ENCODE peak calls at places on chromosomes 1 and 21, in six cellular contexts. One of them, this sample, is unnamed.

GRCh38 chr1:39434797-39435395 is 56.5 kb upstream of the BMP8A start:
- DNase-seq in endothelial cell: no peak
- DNase-seq in left ventricle myocardium inferior: no peak
- DNase-seq in PC-3: no peak
- DNase-seq in cardiac muscle cell: no peak
- DNase-seq in pancreas: no peak
- DNase-seq in this sample: no peak

GRCh38 chr21:45309069-45309521 is 21.4 kb upstream of the POFUT2 start:
- DNase-seq in endothelial cell: peak; percentile 88
- DNase-seq in left ventricle myocardium inferior: peak; percentile 77
- DNase-seq in PC-3: peak; percentile 65
- DNase-seq in cardiac muscle cell: peak; percentile 76
- DNase-seq in pancreas: peak; percentile 64
- DNase-seq in this sample: peak; percentile 70

GRCh38 chr21:29073222-29074006 is at the start of gene CCT8:
- DNase-seq in endothelial cell: peak; percentile 98
- DNase-seq in left ventricle myocardium inferior: peak; percentile 99
- DNase-seq in PC-3: peak; percentile 100
- DNase-seq in cardiac muscle cell: peak; percentile 100
- DNase-seq in pancreas: peak; percentile 98
- DNase-seq in this sample: peak; percentile 99

GRCh38 chr1:151008244-151009205 is at the start of gene PRUNE1:
- DNase-seq in endothelial cell: peak; percentile 98
- DNase-seq in left ventricle myocardium inferior: peak; percentile 97
- DNase-seq in PC-3: peak; percentile 100
- DNase-seq in cardiac muscle cell: peak; percentile 97
- DNase-seq in pancreas: peak; percentile 99
- DNase-seq in this sample: peak; percentile 99

GRCh38 chr1:201226859-201227488 is 36.4 kb downstream of the IGFN1 start:
- DNase-seq in endothelial cell: no peak
- DNase-seq in left ventricle myocardium inferior: no peak
- DNase-seq in PC-3: no peak
- DNase-seq in cardiac muscle cell: no peak
- DNase-seq in pancreas: no peak
- DNase-seq in this sample: no peak

GRCh38 chr1:200053639-200054038 is 26.1 kb downstream of the NR5A2 start:
- DNase-seq in endothelial cell: no peak
- DNase-seq in left ventricle myocardium inferior: no peak
- DNase-seq in PC-3: no peak
- DNase-seq in cardiac muscle cell: no peak
- DNase-seq in pancreas: no peak
- DNase-seq in this sample: no peak

GRCh38 chr1:227541796-227542152 is 21.6 kb upstream of the ZNF678 start:
- DNase-seq in endothelial cell: peak; percentile 23
- DNase-seq in left ventricle myocardium inferior: no peak
- DNase-seq in PC-3: no peak
- DNase-seq in cardiac muscle cell: no peak
- DNase-seq in pancreas: no peak
- DNase-seq in this sample: peak; percentile 16

GRCh38 chr1:94864821-94865220 is 44.7 kb downstream of the SLC44A3 start:
- DNase-seq in endothelial cell: no peak
- DNase-seq in left ventricle myocardium inferior: no peak
- DNase-seq in PC-3: no peak
- DNase-seq in cardiac muscle cell: peak; percentile 36
- DNase-seq in pancreas: no peak
- DNase-seq in this sample: no peak

GRCh38 chr1:218459878-218460277 is 114.7 kb downstream of the TGFB2 start:
- DNase-seq in endothelial cell: no peak
- DNase-seq in left ventricle myocardium inferior: no peak
- DNase-seq in PC-3: peak; percentile 99
- DNase-seq in cardiac muscle cell: peak; percentile 75
- DNase-seq in pancreas: no peak
- DNase-seq in this sample: no peak

GRCh38 chr21:39153373-39153772 is 29.9 kb downstream of the PSMG1 start:
- DNase-seq in endothelial cell: no peak
- DNase-seq in left ventricle myocardium inferior: no peak
- DNase-seq in PC-3: peak; percentile 56
- DNase-seq in cardiac muscle cell: peak; percentile 24
- DNase-seq in pancreas: no peak
- DNase-seq in this sample: no peak

GRCh38 chr1:48203287-48203900 is 19.1 kb upstream of the SLC5A9 start:
- DNase-seq in endothelial cell: peak; percentile 44
- DNase-seq in left ventricle myocardium inferior: no peak
- DNase-seq in PC-3: peak; percentile 77
- DNase-seq in cardiac muscle cell: peak; percentile 49
- DNase-seq in pancreas: no peak
- DNase-seq in this sample: no peak

GRCh38 chr1:236460103-236460502 is 63.7 kb upstream of the LGALS8 start:
- DNase-seq in endothelial cell: no peak
- DNase-seq in left ventricle myocardium inferior: no peak
- DNase-seq in PC-3: no peak
- DNase-seq in cardiac muscle cell: no peak
- DNase-seq in pancreas: no peak
- DNase-seq in this sample: no peak

GRCh38 chr1:244989813-244990212 is 125.5 kb upstream of the HNRNPU start:
- DNase-seq in endothelial cell: no peak
- DNase-seq in left ventricle myocardium inferior: no peak
- DNase-seq in PC-3: peak; percentile 54
- DNase-seq in cardiac muscle cell: no peak
- DNase-seq in pancreas: no peak
- DNase-seq in this sample: no peak

GRCh38 chr21:34795152-34796141 is 126.7 kb downstream of the CLIC6 start:
- DNase-seq in endothelial cell: no peak
- DNase-seq in left ventricle myocardium inferior: no peak
- DNase-seq in PC-3: peak; percentile 92
- DNase-seq in cardiac muscle cell: no peak
- DNase-seq in pancreas: no peak
- DNase-seq in this sample: peak; percentile 67
- TF ChIP-seq CTCF in endothelial cell: no peak
- TF ChIP-seq CTCF in left ventricle myocardium inferior: peak; percentile 14
- TF ChIP-seq CTCF in PC-3: peak; percentile 39
- TF ChIP-seq CTCF in cardiac muscle cell: no peak
- TF ChIP-seq CTCF in pancreas: no peak
- TF ChIP-seq CTCF in this sample: no peak

GRCh38 chr1:15038232-15039016 is 115.1 kb upstream of the TMEM51 start:
- DNase-seq in endothelial cell: peak; percentile 33
- DNase-seq in left ventricle myocardium inferior: no peak
- DNase-seq in PC-3: peak; percentile 56
- DNase-seq in cardiac muscle cell: peak; percentile 41
- DNase-seq in pancreas: no peak
- DNase-seq in this sample: no peak
- TF ChIP-seq CTCF in endothelial cell: peak; percentile 41
- TF ChIP-seq CTCF in left ventricle myocardium inferior: no peak
- TF ChIP-seq CTCF in PC-3: peak; percentile 75
- TF ChIP-seq CTCF in cardiac muscle cell: peak; percentile 27
- TF ChIP-seq CTCF in pancreas: no peak
- TF ChIP-seq CTCF in this sample: peak; percentile 4

DNA sequence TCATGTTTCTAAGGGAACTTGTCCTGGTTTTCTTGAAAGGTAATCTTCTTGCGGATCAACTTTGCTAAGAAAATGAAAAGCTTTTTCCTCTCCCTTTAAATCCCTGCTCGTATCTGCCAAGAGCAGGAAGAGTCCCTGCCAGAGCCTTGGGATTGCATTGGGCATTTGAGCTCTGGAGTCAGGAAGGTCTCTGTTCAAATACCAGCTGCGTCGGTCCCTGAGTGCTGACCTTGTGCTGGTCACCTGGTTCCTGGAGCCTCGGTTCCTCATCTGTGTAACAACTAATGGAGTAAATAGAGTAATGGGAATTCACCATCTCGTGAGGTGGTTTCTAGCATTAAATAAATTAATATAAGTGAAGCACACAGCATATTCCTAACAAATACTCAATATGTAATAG is 274.6 kb upstream of the TMEM51 start:
- DNase-seq in endothelial cell: no peak
- DNase-seq in left ventricle myocardium inferior: no peak
- DNase-seq in PC-3: no peak
- DNase-seq in cardiac muscle cell: no peak
- DNase-seq in pancreas: peak; percentile 60
- DNase-seq in this sample: no peak
- TF ChIP-seq CTCF in endothelial cell: no peak
- TF ChIP-seq CTCF in left ventricle myocardium inferior: no peak
- TF ChIP-seq CTCF in PC-3: no peak
- TF ChIP-seq CTCF in cardiac muscle cell: no peak
- TF ChIP-seq CTCF in pancreas: no peak
- TF ChIP-seq CTCF in this sample: no peak

GRCh38 chr1:116504308-116505156 is 66.3 kb downstream of the CD58 start:
- DNase-seq in endothelial cell: no peak
- DNase-seq in left ventricle myocardium inferior: peak; percentile 67
- DNase-seq in PC-3: peak; percentile 79
- DNase-seq in cardiac muscle cell: no peak
- DNase-seq in pancreas: no peak
- DNase-seq in this sample: peak; percentile 67
- TF ChIP-seq CTCF in endothelial cell: no peak
- TF ChIP-seq CTCF in left ventricle myocardium inferior: no peak
- TF ChIP-seq CTCF in PC-3: no peak
- TF ChIP-seq CTCF in cardiac muscle cell: no peak
- TF ChIP-seq CTCF in pancreas: no peak
- TF ChIP-seq CTCF in this sample: no peak